ENCODE peak calls at places on chromosome 13, in five cellular contexts. One of them, this sample, is unnamed.

GRCh38 chr13:33494596-33495214 is 209.2 kb upstream of the STARD13 start:
- DNase-seq in C1 segment of cervical spinal cord: no peak
- DNase-seq in NCI-H526: no peak
- DNase-seq in neural crest cell: no peak
- DNase-seq in HEK293T: no peak
- DNase-seq in this sample: no peak

GRCh38 chr13:49300716-49301589 is 53.2 kb downstream of the CDADC1 start:
- DNase-seq in HEK293T: peak
- DNase-seq in NCI-H526: peak
- DNase-seq in neural crest cell: peak
- DNase-seq in C1 segment of cervical spinal cord: no peak
- DNase-seq in this sample: peak

GRCh38 chr13:40315416-40316064 is 350.9 kb downstream of the FOXO1 start:
- DNase-seq in NCI-H526: no peak
- DNase-seq in neural crest cell: no peak
- DNase-seq in HEK293T: no peak
- DNase-seq in C1 segment of cervical spinal cord: no peak
- DNase-seq in this sample: peak

GRCh38 chr13:33140161-33140560 is 123.9 kb downstream of the KL start:
- DNase-seq in HEK293T: no peak
- DNase-seq in NCI-H526: no peak
- DNase-seq in neural crest cell: no peak
- DNase-seq in C1 segment of cervical spinal cord: no peak
- DNase-seq in this sample: no peak

GRCh38 chr13:79901336-79901735 is 420.4 kb downstream of the NDFIP2 start:
- DNase-seq in C1 segment of cervical spinal cord: no peak
- DNase-seq in HEK293T: no peak
- DNase-seq in NCI-H526: peak
- DNase-seq in neural crest cell: no peak
- DNase-seq in this sample: peak

GRCh38 chr13:71274923-71275593 is 591.9 kb downstream of the DACH1 start:
- DNase-seq in C1 segment of cervical spinal cord: no peak
- DNase-seq in HEK293T: no peak
- DNase-seq in neural crest cell: no peak
- DNase-seq in NCI-H526: peak
- DNase-seq in this sample: no peak

GRCh38 chr13:28337196-28338045 is 157.5 kb downstream of the FLT1 start:
- DNase-seq in HEK293T: no peak
- DNase-seq in neural crest cell: no peak
- DNase-seq in NCI-H526: no peak
- DNase-seq in C1 segment of cervical spinal cord: no peak
- DNase-seq in this sample: no peak

GRCh38 chr13:67230774-67231480 is 791 bp upstream of the PCDH9 start:
- DNase-seq in neural crest cell: peak
- DNase-seq in HEK293T: peak
- DNase-seq in C1 segment of cervical spinal cord: peak
- DNase-seq in NCI-H526: peak
- DNase-seq in this sample: peak

GRCh38 chr13:40550130-40550529 is 116.3 kb downstream of the FOXO1 start:
- DNase-seq in C1 segment of cervical spinal cord: no peak
- DNase-seq in NCI-H526: no peak
- DNase-seq in HEK293T: no peak
- DNase-seq in neural crest cell: no peak
- DNase-seq in this sample: no peak

GRCh38 chr13:55516610-55517009 is 1624.1 kb upstream of the PRR20A start:
- DNase-seq in C1 segment of cervical spinal cord: no peak
- DNase-seq in HEK293T: no peak
- DNase-seq in neural crest cell: no peak
- DNase-seq in NCI-H526: no peak
- DNase-seq in this sample: no peak

GRCh38 chr13:97491452-97491851 is 57.5 kb downstream of the RAP2A start:
- DNase-seq in C1 segment of cervical spinal cord: no peak
- DNase-seq in HEK293T: no peak
- DNase-seq in neural crest cell: no peak
- DNase-seq in NCI-H526: peak
- DNase-seq in this sample: no peak